ENCODE peak calls at places on chromosomes 5 and 9, in seven cellular contexts. N is endodermal cell, B is heart left ventricle, M is prostate gland, Y is fibroblast of lung, A is AG04450, R is OCI-LY7. F is an unnamed sample.
A peak's percentile ranks its signal among the peaks of the same experiment; 100 is the strongest.

GRCh38 chr9:81052846-81053245 is 636.5 kb downstream of the TLE1 start:
- DNase-seq in R (no peak), B (no peak), N (no peak), Y (peak; percentile 62), M (no peak), A (no peak), F (peak; percentile 10)

GRCh38 chr9:2215941-2216441 is 200.8 kb downstream of the SMARCA2 start:
- DNase-seq in B (no peak), M (no peak), Y (no peak), N (no peak), A (no peak), R (no peak), F (no peak)

GRCh38 chr5:30505014-30505886 is 688.2 kb upstream of the CDH6 start:
- DNase-seq in N (no peak), Y (peak; percentile 81), A (peak; percentile 4), B (no peak), R (no peak), M (no peak), F (peak; percentile 25)

GRCh38 chr9:6911901-6912650 is 154.3 kb downstream of the KDM4C start:
- DNase-seq in A (no peak), Y (peak; percentile 13), M (no peak), B (no peak), R (peak; percentile 13), N (no peak), F (peak; percentile 19)

GRCh38 chr5:73948720-73949119 is 322.7 kb downstream of the ARHGEF28 start:
- DNase-seq in R (peak; percentile 68), Y (peak; percentile 69), N (no peak), B (no peak), M (no peak), A (no peak), F (peak; percentile 51)

GRCh38 chr5:140565024-140565779 is 574 bp downstream of the SLC35A4 start:
- DNase-seq in R (peak; percentile 19), M (no peak), B (no peak), N (no peak), A (no peak), Y (peak; percentile 29), F (no peak)

GRCh38 chr9:127918201-127919107 is 1.6 kb upstream of the ST6GALNAC4 start:
- DNase-seq in Y (no peak), A (no peak), R (peak; percentile 64), M (no peak), B (no peak), N (peak; percentile 79), F (peak; percentile 83)

GRCh38 chr9:126389958-126390357 is 63.3 kb downstream of the MVB12B start:
- DNase-seq in M (no peak), B (no peak), A (no peak), N (no peak), Y (no peak), R (no peak), F (no peak)

GRCh38 chr5:2746642-2747041 is 4.8 kb downstream of the IRX2 start:
- DNase-seq in A (no peak), N (peak; percentile 35), Y (peak; percentile 76), R (no peak), M (no peak), B (no peak), F (peak; percentile 10)

GRCh38 chr9:93156475-93157008 is 22.5 kb upstream of the NINJ1 start:
- DNase-seq in Y (no peak), A (no peak), R (no peak), N (no peak), B (no peak), M (no peak), F (no peak)

GRCh38 chr9:127198587-127198986 is 66.0 kb upstream of the GARNL3 start:
- DNase-seq in R (no peak), B (no peak), M (no peak), Y (no peak), A (no peak), N (no peak), F (no peak)

GRCh38 chr9:93673271-93673843 is 97.0 kb downstream of the PHF2 start:
- DNase-seq in Y (no peak), A (no peak), R (no peak), B (peak; percentile 45), N (peak; percentile 27), M (no peak), F (peak; percentile 2)

GRCh38 chr5:181024245-181025029 is 15.6 kb upstream of the BTNL9 start:
- DNase-seq in Y (no peak), M (no peak), N (no peak), R (no peak), A (no peak), B (no peak), F (no peak)

GRCh38 chr9:134959126-134959970 is 41.6 kb upstream of the FCN1 start:
- DNase-seq in B (no peak), M (no peak), A (no peak), Y (no peak), R (no peak), N (peak; percentile 22), F (no peak)

GRCh38 chr9:134959971-134960310 is 42.2 kb upstream of the FCN1 start:
- DNase-seq in Y (no peak), M (no peak), R (no peak), N (no peak), B (no peak), A (no peak), F (no peak)

GRCh38 chr9:134957165-134957944 is 39.6 kb upstream of the FCN1 start:
- DNase-seq in M (no peak), N (peak; percentile 37), B (no peak), A (no peak), Y (no peak), R (no peak), F (no peak)

GRCh38 chr9:134955801-134956200 is 38.1 kb upstream of the FCN1 start:
- DNase-seq in B (no peak), Y (no peak), R (no peak), N (peak; percentile 39), M (no peak), A (no peak), F (no peak)

GRCh38 chr9:134957945-134958227 is 40.2 kb upstream of the FCN1 start:
- DNase-seq in M (no peak), Y (no peak), A (no peak), N (no peak), R (no peak), B (no peak), F (no peak)
- H3K4me3 ChIP-seq in M (no peak overlapping the region), Y (no peak overlapping the region), A (no peak overlapping the region), N (no peak overlapping the region), R (no peak overlapping the region), B (no peak overlapping the region), F (no peak overlapping the region)

GRCh38 chr9:32345243-32345642 is 39.2 kb upstream of the ACO1 start:
- DNase-seq in B (no peak), R (no peak), M (no peak), N (peak; percentile 86), A (no peak), Y (no peak), F (no peak)

GRCh38 chr9:32351845-32352244 is 32.6 kb upstream of the ACO1 start:
- DNase-seq in N (peak; percentile 85), A (no peak), B (no peak), M (no peak), R (peak; percentile 7), Y (peak; percentile 2), F (no peak)

GRCh38 chr9:32348289-32348688 is 36.2 kb upstream of the ACO1 start:
- DNase-seq in N (no peak), M (no peak), Y (peak; percentile 42), B (no peak), R (no peak), A (no peak), F (peak; percentile 37)

GRCh38 chr9:32350682-32351081 is 33.8 kb upstream of the ACO1 start:
- DNase-seq in N (no peak), A (no peak), B (no peak), Y (peak; percentile 17), R (peak; percentile 18), M (no peak), F (peak; percentile 51)
- TF ChIP-seq CTCF in N (peak; percentile 64), A (peak; percentile 35), B (peak; percentile 35), Y (no peak), R (peak; percentile 75), M (no peak), F (peak; percentile 28)

GRCh38 chr5:344668-345067 is 23.2 kb downstream of the AHRR start:
- DNase-seq in R (no peak), N (no peak), M (no peak), Y (no peak), A (no peak), B (no peak), F (no peak)

GRCh38 chr5:345404-346195 is 24.1 kb downstream of the AHRR start:
- DNase-seq in R (no peak), M (no peak), N (peak; percentile 75), B (no peak), A (no peak), Y (no peak), F (peak; percentile 59)

GRCh38 chr5:347712-348284 is 26.3 kb downstream of the AHRR start:
- DNase-seq in M (no peak), A (no peak), B (no peak), R (no peak), Y (no peak), N (no peak), F (no peak)

GRCh38 chr5:348726-349125 is 27.2 kb downstream of the AHRR start:
- DNase-seq in A (no peak), Y (no peak), B (no peak), M (no peak), N (no peak), R (no peak), F (no peak)

DNA sequence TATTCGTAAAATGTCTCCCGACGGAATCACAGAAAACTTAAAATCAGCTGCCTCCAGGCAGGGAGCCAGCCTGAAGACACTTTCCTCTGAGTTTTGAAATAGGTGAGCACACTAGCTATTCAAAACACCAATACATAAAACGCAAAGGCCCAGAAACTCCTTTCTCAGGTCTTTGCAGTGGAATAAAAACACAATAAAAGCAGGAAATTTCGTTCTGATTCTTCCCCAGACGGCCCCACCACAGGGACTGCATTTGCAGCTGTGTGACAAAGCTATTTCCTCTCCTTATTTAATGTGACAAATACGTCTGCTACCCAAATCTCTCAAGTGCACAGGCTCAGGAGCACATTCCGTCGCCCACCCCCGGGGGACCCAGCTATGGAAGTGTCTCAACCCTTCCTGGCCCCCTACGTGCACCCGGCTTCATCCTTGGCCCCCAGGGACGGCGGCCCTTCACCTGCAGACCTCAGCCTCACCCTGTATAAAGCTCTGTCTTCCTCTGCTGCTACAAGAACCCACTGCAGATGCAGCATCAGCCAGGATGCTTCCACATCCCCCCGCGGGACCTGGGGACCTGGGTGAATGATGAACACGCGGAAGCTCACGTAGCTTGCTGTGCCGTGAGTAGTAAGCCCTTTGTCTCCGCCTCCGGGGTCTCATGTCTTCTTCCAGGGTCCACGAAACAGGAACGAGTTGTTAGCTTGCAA is 24.9 kb downstream of the AHRR start:
- DNase-seq in B (no peak), A (no peak), M (no peak), N (peak; percentile 64), R (no peak), Y (no peak), F (no peak)
- H3K4me3 ChIP-seq in B (no peak overlapping the region), A (no peak overlapping the region), M (no peak overlapping the region), N (no peak overlapping the region), R (no peak overlapping the region), Y (no peak overlapping the region), F (no peak overlapping the region)

DNA sequence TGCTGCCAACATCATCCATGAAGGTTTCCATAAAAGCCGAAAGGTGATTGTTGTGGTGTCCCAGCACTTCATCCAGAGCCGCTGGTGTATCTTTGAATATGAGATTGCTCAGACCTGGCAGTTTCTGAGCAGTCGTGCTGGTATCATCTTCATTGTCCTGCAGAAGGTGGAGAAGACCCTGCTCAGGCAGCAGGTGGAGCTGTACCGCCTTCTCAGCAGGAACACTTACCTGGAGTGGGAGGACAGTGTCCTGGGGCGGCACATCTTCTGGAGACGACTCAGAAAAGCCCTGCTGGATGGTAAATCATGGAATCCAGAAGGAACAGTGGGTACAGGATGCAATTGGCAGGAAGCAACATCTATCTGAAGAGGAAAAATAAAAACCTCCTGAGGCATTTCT is 10.1 kb downstream of the TLR4 start:
- DNase-seq in Y (no peak), M (no peak), N (peak; percentile 80), A (no peak), B (no peak), R (no peak), F (no peak)
- TF ChIP-seq CTCF in Y (no peak), M (peak; percentile 8), N (peak; percentile 80), A (no peak), B (no peak), R (peak; percentile 62), F (no peak)